ENCODE peak calls at places on chromosomes 5 and 9, in nine cellular contexts. One of them, this sample, is unnamed.

GRCh38 chr5:175706499-175706898 is 48.6 kb downstream of the HRH2 start:
- DNase-seq in brain microvascular endothelial cell: no peak
- DNase-seq in GM03348: no peak
- DNase-seq in NCI-H1092: no peak
- DNase-seq in GM18507: no peak
- DNase-seq in fibroblast of pulmonary artery: no peak
- DNase-seq in T-helper 2 cell: no peak
- DNase-seq in activated CD4-positive, alpha-beta T cell treated with anti-CD3 and anti-CD28 coated beads for 24 hours: no peak
- DNase-seq in activated T-helper 9 cell treated with anti-CD3 and anti-CD28 coated beads, Interleukin-2, amount 50 U/mL, for 16 hours: no peak
- DNase-seq in this sample: no peak

GRCh38 chr9:98726735-98727134 is 18.0 kb upstream of the GABBR2 start:
- DNase-seq in brain microvascular endothelial cell: peak
- DNase-seq in GM03348: peak
- DNase-seq in NCI-H1092: no peak
- DNase-seq in GM18507: no peak
- DNase-seq in fibroblast of pulmonary artery: peak
- DNase-seq in T-helper 2 cell: no peak
- DNase-seq in activated CD4-positive, alpha-beta T cell treated with anti-CD3 and anti-CD28 coated beads for 24 hours: no peak
- DNase-seq in activated T-helper 9 cell treated with anti-CD3 and anti-CD28 coated beads, Interleukin-2, amount 50 U/mL, for 16 hours: no peak
- DNase-seq in this sample: peak

GRCh38 chr5:35164860-35165542 is 65.3 kb downstream of the PRLR start:
- DNase-seq in brain microvascular endothelial cell: no peak
- DNase-seq in GM03348: no peak
- DNase-seq in NCI-H1092: no peak
- DNase-seq in GM18507: no peak
- DNase-seq in fibroblast of pulmonary artery: no peak
- DNase-seq in T-helper 2 cell: no peak
- DNase-seq in activated CD4-positive, alpha-beta T cell treated with anti-CD3 and anti-CD28 coated beads for 24 hours: no peak
- DNase-seq in activated T-helper 9 cell treated with anti-CD3 and anti-CD28 coated beads, Interleukin-2, amount 50 U/mL, for 16 hours: no peak
- DNase-seq in this sample: no peak

GRCh38 chr9:106761493-106761892 is 101.5 kb upstream of the ZNF462 start:
- DNase-seq in brain microvascular endothelial cell: no peak
- DNase-seq in GM03348: no peak
- DNase-seq in NCI-H1092: no peak
- DNase-seq in GM18507: no peak
- DNase-seq in fibroblast of pulmonary artery: no peak
- DNase-seq in T-helper 2 cell: no peak
- DNase-seq in activated CD4-positive, alpha-beta T cell treated with anti-CD3 and anti-CD28 coated beads for 24 hours: no peak
- DNase-seq in activated T-helper 9 cell treated with anti-CD3 and anti-CD28 coated beads, Interleukin-2, amount 50 U/mL, for 16 hours: no peak
- DNase-seq in this sample: no peak

GRCh38 chr5:133690746-133691145 is 78.4 kb upstream of the FSTL4 start:
- DNase-seq in brain microvascular endothelial cell: no peak
- DNase-seq in GM03348: no peak
- DNase-seq in NCI-H1092: no peak
- DNase-seq in GM18507: no peak
- DNase-seq in fibroblast of pulmonary artery: no peak
- DNase-seq in T-helper 2 cell: no peak
- DNase-seq in activated CD4-positive, alpha-beta T cell treated with anti-CD3 and anti-CD28 coated beads for 24 hours: no peak
- DNase-seq in activated T-helper 9 cell treated with anti-CD3 and anti-CD28 coated beads, Interleukin-2, amount 50 U/mL, for 16 hours: no peak
- DNase-seq in this sample: no peak

GRCh38 chr5:132500244-132500930 is 9.8 kb upstream of the IRF1 start:
- DNase-seq in brain microvascular endothelial cell: no peak
- DNase-seq in GM03348: no peak
- DNase-seq in NCI-H1092: no peak
- DNase-seq in GM18507: no peak
- DNase-seq in fibroblast of pulmonary artery: no peak
- DNase-seq in T-helper 2 cell: no peak
- DNase-seq in activated CD4-positive, alpha-beta T cell treated with anti-CD3 and anti-CD28 coated beads for 24 hours: no peak
- DNase-seq in activated T-helper 9 cell treated with anti-CD3 and anti-CD28 coated beads, Interleukin-2, amount 50 U/mL, for 16 hours: no peak
- DNase-seq in this sample: peak

GRCh38 chr5:132071338-132071707 is 2.3 kb upstream of the CSF2 start:
- DNase-seq in brain microvascular endothelial cell: no peak
- DNase-seq in GM03348: no peak
- DNase-seq in NCI-H1092: no peak
- DNase-seq in GM18507: no peak
- DNase-seq in fibroblast of pulmonary artery: no peak
- DNase-seq in T-helper 2 cell: no peak
- DNase-seq in activated CD4-positive, alpha-beta T cell treated with anti-CD3 and anti-CD28 coated beads for 24 hours: no peak
- DNase-seq in activated T-helper 9 cell treated with anti-CD3 and anti-CD28 coated beads, Interleukin-2, amount 50 U/mL, for 16 hours: no peak
- DNase-seq in this sample: no peak

GRCh38 chr5:90022002-90022710 is 387.4 kb downstream of the CETN3 start:
- DNase-seq in brain microvascular endothelial cell: peak
- DNase-seq in GM03348: no peak
- DNase-seq in NCI-H1092: no peak
- DNase-seq in GM18507: no peak
- DNase-seq in fibroblast of pulmonary artery: peak
- DNase-seq in T-helper 2 cell: no peak
- DNase-seq in activated CD4-positive, alpha-beta T cell treated with anti-CD3 and anti-CD28 coated beads for 24 hours: no peak
- DNase-seq in activated T-helper 9 cell treated with anti-CD3 and anti-CD28 coated beads, Interleukin-2, amount 50 U/mL, for 16 hours: no peak
- DNase-seq in this sample: no peak

GRCh38 chr5:43192558-43193170 is 639 bp downstream of the NIM1K start:
- DNase-seq in brain microvascular endothelial cell: no peak
- DNase-seq in GM03348: peak
- DNase-seq in NCI-H1092: no peak
- DNase-seq in GM18507: no peak
- DNase-seq in fibroblast of pulmonary artery: peak
- DNase-seq in T-helper 2 cell: no peak
- DNase-seq in activated CD4-positive, alpha-beta T cell treated with anti-CD3 and anti-CD28 coated beads for 24 hours: peak
- DNase-seq in activated T-helper 9 cell treated with anti-CD3 and anti-CD28 coated beads, Interleukin-2, amount 50 U/mL, for 16 hours: peak
- DNase-seq in this sample: peak

GRCh38 chr5:65032250-65032649 is 263.5 kb downstream of the CWC27 start:
- DNase-seq in brain microvascular endothelial cell: peak
- DNase-seq in GM03348: peak
- DNase-seq in NCI-H1092: no peak
- DNase-seq in GM18507: no peak
- DNase-seq in fibroblast of pulmonary artery: peak
- DNase-seq in T-helper 2 cell: no peak
- DNase-seq in activated CD4-positive, alpha-beta T cell treated with anti-CD3 and anti-CD28 coated beads for 24 hours: no peak
- DNase-seq in activated T-helper 9 cell treated with anti-CD3 and anti-CD28 coated beads, Interleukin-2, amount 50 U/mL, for 16 hours: no peak
- DNase-seq in this sample: peak

GRCh38 chr5:61332369-61332745 is 299 bp downstream of the ZSWIM6 start:
- DNase-seq in brain microvascular endothelial cell: no peak
- DNase-seq in GM03348: peak
- DNase-seq in NCI-H1092: no peak
- DNase-seq in GM18507: no peak
- DNase-seq in fibroblast of pulmonary artery: peak
- DNase-seq in T-helper 2 cell: peak
- DNase-seq in activated CD4-positive, alpha-beta T cell treated with anti-CD3 and anti-CD28 coated beads for 24 hours: no peak
- DNase-seq in activated T-helper 9 cell treated with anti-CD3 and anti-CD28 coated beads, Interleukin-2, amount 50 U/mL, for 16 hours: peak
- DNase-seq in this sample: no peak

GRCh38 chr9:18520395-18520794 is 46.4 kb downstream of the ADAMTSL1 start:
- DNase-seq in brain microvascular endothelial cell: no peak
- DNase-seq in GM03348: no peak
- DNase-seq in NCI-H1092: no peak
- DNase-seq in GM18507: no peak
- DNase-seq in fibroblast of pulmonary artery: peak
- DNase-seq in T-helper 2 cell: no peak
- DNase-seq in activated CD4-positive, alpha-beta T cell treated with anti-CD3 and anti-CD28 coated beads for 24 hours: no peak
- DNase-seq in activated T-helper 9 cell treated with anti-CD3 and anti-CD28 coated beads, Interleukin-2, amount 50 U/mL, for 16 hours: no peak
- DNase-seq in this sample: no peak

GRCh38 chr9:130960522-130961378 is 21.7 kb upstream of the FIBCD1 start:
- DNase-seq in brain microvascular endothelial cell: no peak
- DNase-seq in GM03348: no peak
- DNase-seq in NCI-H1092: no peak
- DNase-seq in GM18507: no peak
- DNase-seq in fibroblast of pulmonary artery: no peak
- DNase-seq in T-helper 2 cell: no peak
- DNase-seq in activated CD4-positive, alpha-beta T cell treated with anti-CD3 and anti-CD28 coated beads for 24 hours: no peak
- DNase-seq in activated T-helper 9 cell treated with anti-CD3 and anti-CD28 coated beads, Interleukin-2, amount 50 U/mL, for 16 hours: no peak
- DNase-seq in this sample: no peak

GRCh38 chr9:94783928-94784327 is 57.4 kb downstream of the AOPEP start:
- DNase-seq in brain microvascular endothelial cell: no peak
- DNase-seq in GM03348: no peak
- DNase-seq in NCI-H1092: no peak
- DNase-seq in GM18507: no peak
- DNase-seq in fibroblast of pulmonary artery: no peak
- DNase-seq in T-helper 2 cell: no peak
- DNase-seq in activated CD4-positive, alpha-beta T cell treated with anti-CD3 and anti-CD28 coated beads for 24 hours: no peak
- DNase-seq in activated T-helper 9 cell treated with anti-CD3 and anti-CD28 coated beads, Interleukin-2, amount 50 U/mL, for 16 hours: no peak
- DNase-seq in this sample: no peak

GRCh38 chr5:72185717-72186388 is 78.6 kb downstream of the MAP1B start:
- DNase-seq in brain microvascular endothelial cell: no peak
- DNase-seq in GM03348: peak
- DNase-seq in NCI-H1092: no peak
- DNase-seq in GM18507: no peak
- DNase-seq in fibroblast of pulmonary artery: no peak
- DNase-seq in T-helper 2 cell: no peak
- DNase-seq in activated CD4-positive, alpha-beta T cell treated with anti-CD3 and anti-CD28 coated beads for 24 hours: no peak
- DNase-seq in activated T-helper 9 cell treated with anti-CD3 and anti-CD28 coated beads, Interleukin-2, amount 50 U/mL, for 16 hours: no peak
- DNase-seq in this sample: no peak

GRCh38 chr5:155728146-155728856 is 598.7 kb upstream of the SGCD start:
- DNase-seq in brain microvascular endothelial cell: peak
- DNase-seq in GM03348: peak
- DNase-seq in NCI-H1092: peak
- DNase-seq in GM18507: no peak
- DNase-seq in fibroblast of pulmonary artery: peak
- DNase-seq in T-helper 2 cell: no peak
- DNase-seq in activated CD4-positive, alpha-beta T cell treated with anti-CD3 and anti-CD28 coated beads for 24 hours: no peak
- DNase-seq in activated T-helper 9 cell treated with anti-CD3 and anti-CD28 coated beads, Interleukin-2, amount 50 U/mL, for 16 hours: no peak
- DNase-seq in this sample: peak

GRCh38 chr9:385818-386398 is 171.2 kb downstream of the DOCK8 start:
- DNase-seq in brain microvascular endothelial cell: peak
- DNase-seq in GM03348: peak
- DNase-seq in NCI-H1092: peak
- DNase-seq in GM18507: no peak
- DNase-seq in fibroblast of pulmonary artery: peak
- DNase-seq in T-helper 2 cell: no peak
- DNase-seq in activated CD4-positive, alpha-beta T cell treated with anti-CD3 and anti-CD28 coated beads for 24 hours: no peak
- DNase-seq in activated T-helper 9 cell treated with anti-CD3 and anti-CD28 coated beads, Interleukin-2, amount 50 U/mL, for 16 hours: no peak
- DNase-seq in this sample: peak

GRCh38 chr5:167763772-167764171 is 527.7 kb upstream of the WWC1 start:
- DNase-seq in brain microvascular endothelial cell: no peak
- DNase-seq in GM03348: peak
- DNase-seq in NCI-H1092: no peak
- DNase-seq in GM18507: no peak
- DNase-seq in fibroblast of pulmonary artery: peak
- DNase-seq in T-helper 2 cell: no peak
- DNase-seq in activated CD4-positive, alpha-beta T cell treated with anti-CD3 and anti-CD28 coated beads for 24 hours: no peak
- DNase-seq in activated T-helper 9 cell treated with anti-CD3 and anti-CD28 coated beads, Interleukin-2, amount 50 U/mL, for 16 hours: no peak
- DNase-seq in this sample: no peak

GRCh38 chr9:70438341-70438924 is 24.0 kb upstream of the KLF9 start:
- DNase-seq in brain microvascular endothelial cell: peak
- DNase-seq in GM03348: peak
- DNase-seq in NCI-H1092: no peak
- DNase-seq in GM18507: no peak
- DNase-seq in fibroblast of pulmonary artery: peak
- DNase-seq in T-helper 2 cell: no peak
- DNase-seq in activated CD4-positive, alpha-beta T cell treated with anti-CD3 and anti-CD28 coated beads for 24 hours: no peak
- DNase-seq in activated T-helper 9 cell treated with anti-CD3 and anti-CD28 coated beads, Interleukin-2, amount 50 U/mL, for 16 hours: no peak
- DNase-seq in this sample: peak

GRCh38 chr9:133701981-133702797 is 36.0 kb downstream of the SARDH start:
- DNase-seq in brain microvascular endothelial cell: no peak
- DNase-seq in GM03348: no peak
- DNase-seq in NCI-H1092: no peak
- DNase-seq in GM18507: no peak
- DNase-seq in fibroblast of pulmonary artery: peak
- DNase-seq in T-helper 2 cell: peak
- DNase-seq in activated CD4-positive, alpha-beta T cell treated with anti-CD3 and anti-CD28 coated beads for 24 hours: peak
- DNase-seq in activated T-helper 9 cell treated with anti-CD3 and anti-CD28 coated beads, Interleukin-2, amount 50 U/mL, for 16 hours: peak
- DNase-seq in this sample: no peak

GRCh38 chr5:126855266-126855665 is 78.3 kb downstream of the LMNB1 start:
- DNase-seq in brain microvascular endothelial cell: peak
- DNase-seq in GM03348: no peak
- DNase-seq in NCI-H1092: no peak
- DNase-seq in GM18507: no peak
- DNase-seq in fibroblast of pulmonary artery: no peak
- DNase-seq in T-helper 2 cell: no peak
- DNase-seq in activated CD4-positive, alpha-beta T cell treated with anti-CD3 and anti-CD28 coated beads for 24 hours: no peak
- DNase-seq in activated T-helper 9 cell treated with anti-CD3 and anti-CD28 coated beads, Interleukin-2, amount 50 U/mL, for 16 hours: no peak
- DNase-seq in this sample: no peak

GRCh38 chr5:134446938-134447337 is 35.3 kb upstream of the CDKN2AIPNL start:
- DNase-seq in brain microvascular endothelial cell: no peak
- DNase-seq in GM03348: no peak
- DNase-seq in NCI-H1092: no peak
- DNase-seq in GM18507: no peak
- DNase-seq in fibroblast of pulmonary artery: no peak
- DNase-seq in T-helper 2 cell: no peak
- DNase-seq in activated CD4-positive, alpha-beta T cell treated with anti-CD3 and anti-CD28 coated beads for 24 hours: no peak
- DNase-seq in activated T-helper 9 cell treated with anti-CD3 and anti-CD28 coated beads, Interleukin-2, amount 50 U/mL, for 16 hours: no peak
- DNase-seq in this sample: no peak

GRCh38 chr5:66967826-66968262 is 228.8 kb downstream of the CD180 start:
- DNase-seq in brain microvascular endothelial cell: peak
- DNase-seq in GM03348: no peak
- DNase-seq in NCI-H1092: no peak
- DNase-seq in GM18507: no peak
- DNase-seq in fibroblast of pulmonary artery: peak
- DNase-seq in T-helper 2 cell: no peak
- DNase-seq in activated CD4-positive, alpha-beta T cell treated with anti-CD3 and anti-CD28 coated beads for 24 hours: no peak
- DNase-seq in activated T-helper 9 cell treated with anti-CD3 and anti-CD28 coated beads, Interleukin-2, amount 50 U/mL, for 16 hours: no peak
- DNase-seq in this sample: no peak

GRCh38 chr5:15132816-15133405 is 261.3 kb upstream of the ANKH start:
- DNase-seq in brain microvascular endothelial cell: no peak
- DNase-seq in GM03348: no peak
- DNase-seq in NCI-H1092: no peak
- DNase-seq in GM18507: no peak
- DNase-seq in fibroblast of pulmonary artery: peak
- DNase-seq in T-helper 2 cell: no peak
- DNase-seq in activated CD4-positive, alpha-beta T cell treated with anti-CD3 and anti-CD28 coated beads for 24 hours: no peak
- DNase-seq in activated T-helper 9 cell treated with anti-CD3 and anti-CD28 coated beads, Interleukin-2, amount 50 U/mL, for 16 hours: no peak
- DNase-seq in this sample: no peak

GRCh38 chr9:17810728-17811634 is 232.1 kb downstream of the SH3GL2 start:
- DNase-seq in brain microvascular endothelial cell: peak
- DNase-seq in GM03348: peak
- DNase-seq in NCI-H1092: peak
- DNase-seq in GM18507: peak
- DNase-seq in fibroblast of pulmonary artery: peak
- DNase-seq in T-helper 2 cell: no peak
- DNase-seq in activated CD4-positive, alpha-beta T cell treated with anti-CD3 and anti-CD28 coated beads for 24 hours: peak
- DNase-seq in activated T-helper 9 cell treated with anti-CD3 and anti-CD28 coated beads, Interleukin-2, amount 50 U/mL, for 16 hours: no peak
- DNase-seq in this sample: peak

GRCh38 chr5:133219296-133219695 is 167.5 kb downstream of the HSPA4 start:
- DNase-seq in brain microvascular endothelial cell: no peak
- DNase-seq in GM03348: no peak
- DNase-seq in NCI-H1092: no peak
- DNase-seq in GM18507: no peak
- DNase-seq in fibroblast of pulmonary artery: no peak
- DNase-seq in T-helper 2 cell: no peak
- DNase-seq in activated CD4-positive, alpha-beta T cell treated with anti-CD3 and anti-CD28 coated beads for 24 hours: no peak
- DNase-seq in activated T-helper 9 cell treated with anti-CD3 and anti-CD28 coated beads, Interleukin-2, amount 50 U/mL, for 16 hours: no peak
- DNase-seq in this sample: no peak

GRCh38 chr9:96874947-96875459 is 20.7 kb upstream of the ZNF782 start:
- DNase-seq in brain microvascular endothelial cell: peak
- DNase-seq in GM03348: no peak
- DNase-seq in NCI-H1092: no peak
- DNase-seq in GM18507: no peak
- DNase-seq in fibroblast of pulmonary artery: peak
- DNase-seq in T-helper 2 cell: no peak
- DNase-seq in activated CD4-positive, alpha-beta T cell treated with anti-CD3 and anti-CD28 coated beads for 24 hours: no peak
- DNase-seq in activated T-helper 9 cell treated with anti-CD3 and anti-CD28 coated beads, Interleukin-2, amount 50 U/mL, for 16 hours: no peak
- DNase-seq in this sample: no peak

GRCh38 chr5:178324481-178325310 is 92.1 kb upstream of the PHYKPL start:
- DNase-seq in brain microvascular endothelial cell: no peak
- DNase-seq in GM03348: no peak
- DNase-seq in NCI-H1092: no peak
- DNase-seq in GM18507: peak
- DNase-seq in fibroblast of pulmonary artery: no peak
- DNase-seq in T-helper 2 cell: no peak
- DNase-seq in activated CD4-positive, alpha-beta T cell treated with anti-CD3 and anti-CD28 coated beads for 24 hours: no peak
- DNase-seq in activated T-helper 9 cell treated with anti-CD3 and anti-CD28 coated beads, Interleukin-2, amount 50 U/mL, for 16 hours: no peak
- DNase-seq in this sample: no peak

GRCh38 chr9:132745911-132746709 is 75.8 kb downstream of the GTF3C4 start:
- DNase-seq in brain microvascular endothelial cell: no peak
- DNase-seq in GM03348: no peak
- DNase-seq in NCI-H1092: no peak
- DNase-seq in GM18507: no peak
- DNase-seq in fibroblast of pulmonary artery: no peak
- DNase-seq in T-helper 2 cell: no peak
- DNase-seq in activated CD4-positive, alpha-beta T cell treated with anti-CD3 and anti-CD28 coated beads for 24 hours: no peak
- DNase-seq in activated T-helper 9 cell treated with anti-CD3 and anti-CD28 coated beads, Interleukin-2, amount 50 U/mL, for 16 hours: no peak
- DNase-seq in this sample: no peak

This sample was measured in AG08396.